ENCODE peak calls at places on chromosomes 2 and 18, in six cellular contexts. D is tibial artery, Y is heart left ventricle, M is neuronal stem cell, O is Right ventricle myocardium inferior, V is AG08396. B is an unnamed sample.

GRCh38 chr2:171254666-171255065 is 94.0 kb upstream of the TLK1 start:
- DNase-seq in D (no peak), Y (no peak), M (no peak), O (no peak), V (no peak), B (no peak)

GRCh38 chr2:75498907-75499306 is 61.8 kb downstream of the EVA1A start:
- DNase-seq in D (no peak), Y (no peak), M (no peak), O (no peak), V (no peak), B (no peak)

GRCh38 chr2:189534854-189535253 is 45.7 kb downstream of the SLC40A1 start:
- DNase-seq in D (no peak), Y (no peak), M (no peak), O (no peak), V (peak), B (no peak)

GRCh38 chr2:118085173-118086023 is 2.9 kb upstream of the INSIG2 start:
- DNase-seq in D (no peak), Y (no peak), M (no peak), O (no peak), V (no peak), B (no peak)

GRCh38 chr18:40380657-40381441 is 1574.2 kb upstream of the PIK3C3 start:
- DNase-seq in D (no peak), Y (no peak), M (no peak), O (no peak), V (peak), B (no peak)

GRCh38 chr2:156486175-156486574 is 50.0 kb downstream of the GPD2 start:
- DNase-seq in D (no peak), Y (no peak), M (no peak), O (no peak), V (no peak), B (no peak)

GRCh38 chr2:19538411-19538963 is 180.1 kb upstream of the OSR1 start:
- DNase-seq in D (no peak), Y (no peak), M (no peak), O (no peak), V (peak), B (no peak)

GRCh38 chr2:151258121-151258520 is 3.5 kb downstream of the RBM43 start:
- DNase-seq in D (no peak), Y (no peak), M (no peak), O (no peak), V (peak), B (no peak)

GRCh38 chr18:58254873-58255511 is 211.0 kb downstream of the NEDD4L start:
- DNase-seq in D (no peak), Y (peak), M (no peak), O (peak), V (no peak), B (peak)

GRCh38 chr2:38178556-38179419 is 102.8 kb upstream of the CYP1B1 start:
- DNase-seq in D (no peak), Y (no peak), M (no peak), O (no peak), V (peak), B (no peak)

GRCh38 chr2:36322108-36322507 is 33.5 kb upstream of the CRIM1 start:
- DNase-seq in D (no peak), Y (no peak), M (no peak), O (no peak), V (peak), B (no peak)

GRCh38 chr18:51138936-51139335 is 58.5 kb downstream of the MEX3C start:
- DNase-seq in D (no peak), Y (no peak), M (no peak), O (no peak), V (no peak), B (no peak)

GRCh38 chr2:217279571-217279970 is 419.7 kb upstream of the TNP1 start:
- DNase-seq in D (no peak), Y (no peak), M (no peak), O (no peak), V (peak), B (no peak)

GRCh38 chr2:75098856-75099255 is 100.5 kb downstream of the TACR1 start:
- DNase-seq in D (no peak), Y (no peak), M (peak), O (no peak), V (peak), B (no peak)

GRCh38 chr2:88999365-88999764 is 307.9 kb downstream of the RPIA start:
- DNase-seq in D (no peak), Y (no peak), M (no peak), O (no peak), V (no peak), B (no peak)

GRCh38 chr2:37573406-37573805 is 98.0 kb downstream of the CDC42EP3 start:
- DNase-seq in D (no peak), Y (no peak), M (no peak), O (no peak), V (no peak), B (no peak)

GRCh38 chr2:27891820-27892105 is 1.2 kb downstream of the BABAM2 start:
- DNase-seq in D (no peak), Y (no peak), M (no peak), O (no peak), V (peak), B (no peak)

GRCh38 chr2:185245806-185246205 is 492.8 kb upstream of the FSIP2 start:
- DNase-seq in D (no peak), Y (no peak), M (peak), O (no peak), V (no peak), B (no peak)

GRCh38 chr2:101868525-101868924 is 123.2 kb upstream of the IL1R2 start:
- DNase-seq in D (no peak), Y (no peak), M (no peak), O (no peak), V (no peak), B (no peak)

GRCh38 chr2:109457811-109458210 is 156.0 kb downstream of the SEPTIN10 start:
- DNase-seq in D (peak), Y (no peak), M (no peak), O (no peak), V (no peak), B (no peak)

GRCh38 chr2:46972438-46972837 is 56.8 kb upstream of the MCFD2 start:
- DNase-seq in D (no peak), Y (no peak), M (no peak), O (no peak), V (no peak), B (no peak)

GRCh38 chr2:116879646-116880045 is 934.8 kb upstream of the DDX18 start:
- DNase-seq in D (no peak), Y (no peak), M (no peak), O (no peak), V (no peak), B (no peak)

GRCh38 chr18:52481116-52481515 is 141.1 kb downstream of the DCC start:
- DNase-seq in D (no peak), Y (no peak), M (no peak), O (no peak), V (no peak), B (no peak)

GRCh38 chr18:986071-986470 is 81.4 kb downstream of the ADCYAP1 start:
- DNase-seq in D (no peak), Y (no peak), M (no peak), O (no peak), V (no peak), B (no peak)

GRCh38 chr2:16063955-16064633 is 123.7 kb downstream of the MYCN start:
- DNase-seq in D (no peak), Y (no peak), M (no peak), O (no peak), V (no peak), B (no peak)